ENCODE peak calls at places on chromosomes 12 and 14, in five cellular contexts. T is RWPE1; Z is HS-27A; N is HEK293T; K is stimulated activated CD8-positive, alpha-beta memory T cell treated with anti-CD3 and anti-CD28 coated beads, Interleukin-15, amount 100 ng/mL, for 1 hour. V is an unnamed sample.

GRCh38 chr14:101501858-101502615 is 59.3 kb upstream of the DIO3 start:
- DNase-seq in T (no peak), Z (no peak), N (no peak), K (no peak), V (no peak)

GRCh38 chr14:89221109-89221508 is 195.9 kb downstream of the FOXN3 start:
- DNase-seq in T (peak), Z (no peak), N (no peak), K (no peak), V (no peak)

GRCh38 chr14:100900837-100901390 is 2.6 kb downstream of the RTL1 start:
- DNase-seq in T (no peak), Z (no peak), N (peak), K (no peak), V (no peak)

GRCh38 chr12:2959508-2960431 is 573 bp downstream of the TEAD4 start:
- DNase-seq in T (peak), Z (peak), N (peak), K (no peak), V (peak)

GRCh38 chr12:26551385-26551784 is 281.6 kb downstream of the ITPR2 start:
- DNase-seq in T (no peak), Z (no peak), N (no peak), K (no peak), V (no peak)

GRCh38 chr14:26332966-26333365 is 264.9 kb downstream of the NOVA1 start:
- DNase-seq in T (no peak), Z (no peak), N (no peak), K (no peak), V (no peak)

GRCh38 chr14:64217318-64217717 is 76.9 kb downstream of the ESR2 start:
- DNase-seq in T (no peak), Z (no peak), N (no peak), K (no peak), V (no peak)

GRCh38 chr14:101405931-101406330 is 155.4 kb upstream of the DIO3 start:
- DNase-seq in T (no peak), Z (no peak), N (no peak), K (no peak), V (no peak)

GRCh38 chr12:46892887-46893286 is 67.1 kb upstream of the SLC38A4 start:
- DNase-seq in T (no peak), Z (no peak), N (no peak), K (no peak), V (no peak)

GRCh38 chr12:110269622-110270124 is 11.4 kb upstream of the ATP2A2 start:
- DNase-seq in T (peak), Z (peak), N (no peak), K (no peak), V (no peak)

GRCh38 chr12:94405378-94406116 is 54.1 kb downstream of the CEP83 start:
- DNase-seq in T (no peak), Z (no peak), N (no peak), K (no peak), V (no peak)

GRCh38 chr12:5076761-5077160 is 33.1 kb downstream of the KCNA5 start:
- DNase-seq in T (no peak), Z (no peak), N (no peak), K (no peak), V (no peak)

GRCh38 chr12:5177731-5178130 is 134.1 kb downstream of the KCNA5 start:
- DNase-seq in T (peak), Z (no peak), N (no peak), K (no peak), V (no peak)

GRCh38 chr12:131370791-131371579 is 339.9 kb upstream of the SFSWAP start:
- DNase-seq in T (no peak), Z (no peak), N (no peak), K (no peak), V (no peak)

V was measured in Right ventricle myocardium inferior.